ENCODE peak calls at places on chromosomes 4 and X, in four cellular contexts. One of them, this sample, is unnamed.

GRCh38 chrX:135923353-135923752 is 29.8 kb downstream of the SAGE1 start:
- DNase-seq in sigmoid colon: no peak
- DNase-seq in esophagus squamous epithelium: no peak
- DNase-seq in transverse colon: no peak
- DNase-seq in this sample: no peak

GRCh38 chrX:10513974-10514373 is 106.4 kb downstream of the MID1 start:
- DNase-seq in sigmoid colon: no peak
- DNase-seq in esophagus squamous epithelium: no peak
- DNase-seq in transverse colon: no peak
- DNase-seq in this sample: no peak

GRCh38 chr4:8373270-8373972 is 67.1 kb downstream of the ACOX3 start:
- DNase-seq in sigmoid colon: no peak
- DNase-seq in esophagus squamous epithelium: no peak
- DNase-seq in transverse colon: no peak
- DNase-seq in this sample: no peak

GRCh38 chrX:63713510-63713909 is 71.5 kb downstream of the ARHGEF9 start:
- DNase-seq in sigmoid colon: no peak
- DNase-seq in esophagus squamous epithelium: no peak
- DNase-seq in transverse colon: no peak
- DNase-seq in this sample: peak; percentile 10

GRCh38 chr4:7367361-7367760 is 67.4 kb downstream of the PSAPL1 start:
- DNase-seq in sigmoid colon: peak; percentile 35
- DNase-seq in esophagus squamous epithelium: no peak
- DNase-seq in transverse colon: no peak
- DNase-seq in this sample: no peak

GRCh38 chrX:150975655-150976390 is 7.3 kb upstream of the HMGB3 start:
- DNase-seq in sigmoid colon: no peak
- DNase-seq in esophagus squamous epithelium: no peak
- DNase-seq in transverse colon: no peak
- DNase-seq in this sample: no peak

GRCh38 chr4:17066972-17067371 is 168.5 kb upstream of the LDB2 start:
- DNase-seq in sigmoid colon: no peak
- DNase-seq in esophagus squamous epithelium: no peak
- DNase-seq in transverse colon: no peak
- DNase-seq in this sample: no peak

GRCh38 chr4:26317766-26318165 is 3.0 kb upstream of the RBPJ start:
- DNase-seq in sigmoid colon: no peak
- DNase-seq in esophagus squamous epithelium: no peak
- DNase-seq in transverse colon: no peak
- DNase-seq in this sample: no peak

GRCh38 chr4:84632092-84632491 is 49.2 kb downstream of the CDS1 start:
- DNase-seq in sigmoid colon: no peak
- DNase-seq in esophagus squamous epithelium: no peak
- DNase-seq in transverse colon: no peak
- DNase-seq in this sample: no peak

GRCh38 chr4:6343950-6344408 is 74.3 kb downstream of the WFS1 start:
- DNase-seq in sigmoid colon: no peak
- DNase-seq in esophagus squamous epithelium: no peak
- DNase-seq in transverse colon: no peak
- DNase-seq in this sample: no peak

GRCh38 chr4:103306870-103307345 is 108.8 kb upstream of the CENPE start:
- DNase-seq in sigmoid colon: peak; percentile 59
- DNase-seq in esophagus squamous epithelium: no peak
- DNase-seq in transverse colon: peak; percentile 19
- DNase-seq in this sample: peak; percentile 52

GRCh38 chr4:183330841-183331240 is 8.6 kb upstream of the CLDN24 start:
- DNase-seq in sigmoid colon: no peak
- DNase-seq in esophagus squamous epithelium: no peak
- DNase-seq in transverse colon: no peak
- DNase-seq in this sample: no peak

GRCh38 chr4:149589826-149590225 is 225.8 kb downstream of the IQCM start:
- DNase-seq in sigmoid colon: no peak
- DNase-seq in esophagus squamous epithelium: no peak
- DNase-seq in transverse colon: no peak
- DNase-seq in this sample: no peak

GRCh38 chrX:83829874-83830273 is 31.1 kb upstream of the CYLC1 start:
- DNase-seq in sigmoid colon: no peak
- DNase-seq in esophagus squamous epithelium: no peak
- DNase-seq in transverse colon: no peak
- DNase-seq in this sample: no peak

GRCh38 chr4:4344915-4345527 is 41.9 kb upstream of the NSG1 start:
- DNase-seq in sigmoid colon: no peak
- DNase-seq in esophagus squamous epithelium: no peak
- DNase-seq in transverse colon: peak; percentile 40
- DNase-seq in this sample: no peak

GRCh38 chr4:157315968-157316367 is 95.4 kb downstream of the GRIA2 start:
- DNase-seq in sigmoid colon: no peak
- DNase-seq in esophagus squamous epithelium: no peak
- DNase-seq in transverse colon: no peak
- DNase-seq in this sample: no peak

GRCh38 chrX:57282568-57282967 is 3.9 kb upstream of the FAAH2 start:
- DNase-seq in sigmoid colon: no peak
- DNase-seq in esophagus squamous epithelium: no peak
- DNase-seq in transverse colon: no peak
- DNase-seq in this sample: no peak

GRCh38 chrX:130174051-130174704 is 2.4 kb downstream of the RAB33A start:
- DNase-seq in sigmoid colon: peak; percentile 64
- DNase-seq in esophagus squamous epithelium: no peak
- DNase-seq in transverse colon: no peak
- DNase-seq in this sample: peak; percentile 48

GRCh38 chrX:34893741-34894140 is 48.9 kb upstream of the FAM47B start:
- DNase-seq in sigmoid colon: no peak
- DNase-seq in esophagus squamous epithelium: no peak
- DNase-seq in transverse colon: no peak
- DNase-seq in this sample: no peak

GRCh38 chrX:20461576-20461975 is 194.9 kb upstream of the RPS6KA3 start:
- DNase-seq in sigmoid colon: no peak
- DNase-seq in esophagus squamous epithelium: no peak
- DNase-seq in transverse colon: no peak
- DNase-seq in this sample: no peak

GRCh38 chr4:158814636-158815035 is 45.8 kb downstream of the FNIP2 start:
- DNase-seq in sigmoid colon: no peak
- DNase-seq in esophagus squamous epithelium: no peak
- DNase-seq in transverse colon: no peak
- DNase-seq in this sample: no peak

DNA sequence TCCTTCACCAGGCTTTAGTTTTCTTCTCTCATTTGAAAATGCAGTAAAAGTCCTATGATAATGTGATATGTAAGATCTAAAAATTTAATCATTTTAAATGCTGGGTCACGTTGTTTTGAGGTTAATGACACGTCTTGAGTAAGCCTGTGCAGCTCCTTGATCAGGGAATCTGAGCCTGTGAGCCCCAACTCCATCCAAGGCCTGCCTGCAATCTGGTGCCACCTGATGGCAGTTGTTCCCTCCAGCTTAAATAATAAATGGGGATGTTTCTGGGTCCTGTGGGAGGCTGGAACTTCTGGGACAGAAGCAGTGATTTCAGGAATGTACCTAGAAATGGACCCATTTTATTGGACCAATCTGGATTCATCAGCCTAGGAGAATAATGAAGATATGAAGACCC is 455.4 kb upstream of the ADGRL3 start:
- DNase-seq in sigmoid colon: no peak
- DNase-seq in esophagus squamous epithelium: no peak
- DNase-seq in transverse colon: no peak
- DNase-seq in this sample: no peak
- TF ChIP-seq CTCF in sigmoid colon: no peak
- TF ChIP-seq CTCF in esophagus squamous epithelium: no peak
- TF ChIP-seq CTCF in transverse colon: no peak
- TF ChIP-seq CTCF in this sample: no peak

GRCh38 chr4:77818667-77819408 is at the start of gene CNOT6L:
- DNase-seq in sigmoid colon: peak; percentile 87
- DNase-seq in esophagus squamous epithelium: peak; percentile 67
- DNase-seq in transverse colon: peak; percentile 78
- DNase-seq in this sample: peak; percentile 80
- TF ChIP-seq POLR2A in sigmoid colon: no peak
- TF ChIP-seq POLR2A in esophagus squamous epithelium: peak; percentile 58
- TF ChIP-seq POLR2A in transverse colon: peak; percentile 72
- TF ChIP-seq POLR2A in this sample: no peak

GRCh38 chr4:1219553-1219950 is 29.4 kb downstream of the CTBP1 start:
- DNase-seq in sigmoid colon: no peak
- DNase-seq in esophagus squamous epithelium: no peak
- DNase-seq in transverse colon: no peak
- DNase-seq in this sample: no peak
- H3K4me3 ChIP-seq in sigmoid colon: no peak overlapping the region
- H3K4me3 ChIP-seq in esophagus squamous epithelium: no peak overlapping the region
- H3K4me3 ChIP-seq in transverse colon: no peak overlapping the region
- H3K4me3 ChIP-seq in this sample: no peak overlapping the region

DNA sequence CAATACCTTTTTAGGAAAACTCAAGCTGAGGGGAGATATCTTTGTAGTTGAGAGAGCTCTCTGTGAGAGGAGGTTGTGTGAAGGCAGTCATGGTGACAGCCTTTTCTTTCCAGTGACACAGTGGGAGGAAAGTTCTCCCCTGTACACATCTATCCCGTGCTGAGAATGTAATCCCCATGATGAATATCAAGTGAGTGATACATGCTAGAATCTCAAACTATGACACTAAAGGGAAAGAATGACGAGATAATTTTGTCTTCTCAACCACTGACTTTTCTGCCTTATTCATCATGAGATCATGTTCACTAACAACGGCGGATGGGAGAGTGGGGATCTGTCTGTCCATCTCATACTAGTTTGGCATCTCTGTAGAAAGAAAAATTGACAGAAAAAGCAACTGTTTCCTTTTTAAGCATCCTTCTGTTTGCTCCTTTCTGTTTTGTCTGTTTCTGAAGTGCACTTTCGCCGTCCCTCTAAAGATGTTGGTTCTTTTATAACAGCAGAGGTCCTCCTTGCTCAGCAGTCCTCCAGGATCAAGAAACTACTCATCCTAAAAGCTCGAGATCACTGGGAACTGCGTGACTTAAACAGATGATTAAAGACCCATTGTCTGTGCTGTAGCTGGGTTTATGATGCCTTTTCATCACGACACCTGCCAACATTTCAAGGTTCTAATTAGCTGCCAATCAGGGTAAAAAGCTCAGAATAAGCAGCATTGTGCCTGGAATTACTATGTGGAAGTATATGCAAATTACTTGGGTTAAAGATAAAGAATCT is 137.6 kb downstream of the DCK start:
- DNase-seq in sigmoid colon: no peak
- DNase-seq in esophagus squamous epithelium: no peak
- DNase-seq in transverse colon: no peak
- DNase-seq in this sample: no peak
- TF ChIP-seq CTCF in sigmoid colon: no peak
- TF ChIP-seq CTCF in esophagus squamous epithelium: no peak
- TF ChIP-seq CTCF in transverse colon: no peak
- TF ChIP-seq CTCF in this sample: no peak

DNA sequence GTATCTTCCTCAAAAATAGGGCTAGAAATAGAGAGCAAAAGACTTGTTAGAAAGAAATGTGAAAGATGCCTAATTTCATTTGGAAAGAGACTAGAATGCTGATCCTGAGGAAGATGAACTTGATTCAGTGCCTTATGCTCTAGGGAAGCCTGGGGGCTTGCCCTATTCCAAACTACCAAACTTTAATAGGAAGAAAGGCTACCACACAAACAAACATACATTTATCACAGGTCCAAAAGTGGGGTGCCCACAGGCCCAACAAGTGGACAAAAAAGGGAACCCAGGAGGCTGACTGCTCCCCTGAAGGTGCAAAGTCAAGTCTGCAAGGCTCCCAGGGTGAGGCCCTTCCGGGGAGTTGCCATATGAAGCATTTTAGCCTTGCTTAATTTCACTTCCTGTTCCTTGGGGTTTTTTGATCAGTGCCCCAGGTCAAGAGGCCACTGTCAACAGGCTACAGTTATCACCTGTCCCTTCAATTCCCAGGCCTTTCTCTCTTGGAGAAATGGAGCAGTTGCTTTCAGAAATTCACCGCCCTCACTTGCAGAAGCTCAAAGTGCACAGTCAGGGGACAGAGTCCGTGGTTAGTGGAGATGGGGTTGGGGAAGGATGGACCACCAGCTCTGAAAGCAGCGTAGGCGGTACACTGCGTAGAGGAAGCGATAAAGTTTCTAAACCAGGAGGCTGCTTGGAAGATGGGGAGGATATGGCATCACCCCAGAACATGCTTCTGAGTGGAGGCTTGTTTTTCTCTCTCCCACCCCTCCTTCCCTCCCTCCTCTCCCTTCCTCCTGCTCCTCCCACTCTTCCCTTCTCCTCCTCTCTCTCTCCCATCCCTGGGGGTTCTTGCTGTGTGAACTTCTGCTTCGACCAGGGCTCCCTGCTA is 36.4 kb downstream of the TMEM154 start:
- DNase-seq in sigmoid colon: no peak
- DNase-seq in esophagus squamous epithelium: no peak
- DNase-seq in transverse colon: peak; percentile 51
- DNase-seq in this sample: no peak
- TF ChIP-seq POLR2A in sigmoid colon: no peak
- TF ChIP-seq POLR2A in esophagus squamous epithelium: no peak
- TF ChIP-seq POLR2A in transverse colon: no peak
- TF ChIP-seq POLR2A in this sample: no peak

DNA sequence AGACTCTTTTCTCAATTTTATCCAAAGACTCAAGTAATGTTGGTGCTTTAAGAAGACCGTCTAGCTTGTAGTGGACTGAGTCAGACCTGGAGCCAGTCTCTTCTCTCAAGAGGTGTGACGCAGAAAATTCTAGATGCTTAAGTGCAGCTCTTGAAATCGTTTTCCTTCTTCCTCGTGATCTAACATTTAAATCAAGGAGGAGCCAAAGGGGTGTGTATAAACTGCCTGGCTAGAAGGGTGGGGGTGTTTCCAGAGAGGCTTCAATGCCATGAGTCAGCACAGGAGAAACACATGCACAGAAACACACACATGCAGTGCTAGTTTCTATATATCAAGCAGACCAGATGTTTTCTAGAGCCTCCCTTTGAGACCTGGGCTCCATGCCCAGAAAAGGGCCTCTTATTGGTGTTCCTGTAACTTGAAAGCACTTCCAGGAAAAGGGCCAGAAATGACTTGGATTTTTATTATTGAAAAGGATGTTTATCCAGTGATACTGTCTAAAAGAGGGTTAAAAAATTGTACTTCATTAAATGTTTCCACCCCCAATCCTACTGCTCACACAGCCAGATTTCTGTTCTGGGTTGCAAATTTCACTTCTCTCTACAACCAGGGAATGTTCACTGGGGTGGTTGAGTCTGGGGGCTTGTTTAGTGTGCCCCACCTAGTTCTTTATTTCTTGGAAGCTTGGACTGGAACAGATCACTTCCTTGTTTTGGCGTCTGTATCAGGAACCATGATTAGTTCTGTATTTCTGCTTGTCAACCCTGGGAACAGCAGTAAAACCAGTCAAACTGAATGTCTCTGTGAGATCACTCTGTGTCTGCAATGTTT is at the start of gene CLIC2:
- DNase-seq in sigmoid colon: no peak
- DNase-seq in esophagus squamous epithelium: no peak
- DNase-seq in transverse colon: peak; percentile 17
- DNase-seq in this sample: peak; percentile 22
- H3K4me3 ChIP-seq in sigmoid colon: peak within 1 kb of the TSS; percentile 27
- H3K4me3 ChIP-seq in esophagus squamous epithelium: no peak within 1 kb of the TSS
- H3K4me3 ChIP-seq in transverse colon: peak within 1 kb of the TSS; percentile 30
- H3K4me3 ChIP-seq in this sample: no peak within 1 kb of the TSS

GRCh38 chr4:126109836-126110235 is 795.1 kb downstream of the FAT4 start:
- DNase-seq in sigmoid colon: no peak
- DNase-seq in esophagus squamous epithelium: no peak
- DNase-seq in transverse colon: no peak
- DNase-seq in this sample: no peak

GRCh38 chr4:126106658-126107057 is 791.9 kb downstream of the FAT4 start:
- DNase-seq in sigmoid colon: no peak
- DNase-seq in esophagus squamous epithelium: no peak
- DNase-seq in transverse colon: no peak
- DNase-seq in this sample: no peak
- TF ChIP-seq CTCF in sigmoid colon: no peak
- TF ChIP-seq CTCF in esophagus squamous epithelium: no peak
- TF ChIP-seq CTCF in transverse colon: no peak
- TF ChIP-seq CTCF in this sample: no peak

GRCh38 chrX:102712967-102713677 is 874 bp downstream of the GPRASP2 start:
- DNase-seq in sigmoid colon: peak; percentile 88
- DNase-seq in esophagus squamous epithelium: no peak
- DNase-seq in transverse colon: peak; percentile 55
- DNase-seq in this sample: peak; percentile 76
- TF ChIP-seq POLR2A in sigmoid colon: no peak
- TF ChIP-seq POLR2A in esophagus squamous epithelium: no peak
- TF ChIP-seq POLR2A in transverse colon: no peak
- TF ChIP-seq POLR2A in this sample: no peak